ENCODE peak calls at places on chromosomes 16 and 17, in eight cellular contexts. D, Y, H, Q, S, G, K and M are unnamed samples.

GRCh38 chr16:75319513-75320401 is 68.3 kb upstream of the BCAR1 start:
- DNase-seq in D (no peak), Y (no peak), H (peak; percentile 62), Q (peak; percentile 85), S (no peak), G (no peak), K (no peak), M (peak; percentile 64)

GRCh38 chr17:77819497-77819896 is 139.0 kb upstream of the TNRC6C start:
- DNase-seq in D (no peak), Y (no peak), H (no peak), Q (no peak), S (no peak), G (no peak), K (no peak), M (no peak)

GRCh38 chr16:63287411-63287810 is 1251.2 kb upstream of the CDH8 start:
- DNase-seq in D (no peak), Y (no peak), H (no peak), Q (no peak), S (no peak), G (no peak), K (no peak), M (no peak)

GRCh38 chr16:10368984-10369551 is 16.8 kb upstream of the ATF7IP2 start:
- DNase-seq in D (no peak), Y (no peak), H (no peak), Q (no peak), S (no peak), G (no peak), K (no peak), M (no peak)

GRCh38 chr16:86137359-86137758 is 238.4 kb downstream of the IRF8 start:
- DNase-seq in D (no peak), Y (no peak), H (no peak), Q (no peak), S (no peak), G (no peak), K (no peak), M (no peak)

GRCh38 chr17:59754547-59754946 is 47.1 kb downstream of the VMP1 start:
- DNase-seq in D (no peak), Y (no peak), H (peak; percentile 55), Q (peak; percentile 92), S (no peak), G (peak; percentile 19), K (no peak), M (no peak)

GRCh38 chr16:16118337-16118736 is 105.0 kb downstream of the ABCC6 start:
- DNase-seq in D (no peak), Y (no peak), H (no peak), Q (no peak), S (no peak), G (no peak), K (no peak), M (no peak)

GRCh38 chr16:30416047-30416603 is 8.7 kb downstream of the ZNF771 start:
- DNase-seq in D (no peak), Y (no peak), H (no peak), Q (no peak), S (no peak), G (no peak), K (no peak), M (no peak)

GRCh38 chr16:52958951-52959350 is 93.7 kb downstream of the CHD9NB start:
- DNase-seq in D (no peak), Y (no peak), H (no peak), Q (no peak), S (no peak), G (no peak), K (no peak), M (no peak)

GRCh38 chr17:733743-734142 is 1.3 kb downstream of the TLCD3A start:
- DNase-seq in D (no peak), Y (no peak), H (no peak), Q (no peak), S (no peak), G (no peak), K (no peak), M (no peak)

GRCh38 chr17:57943140-57943539 is 12.1 kb downstream of the CUEDC1 start:
- DNase-seq in D (peak; percentile 20), Y (no peak), H (no peak), Q (peak; percentile 82), S (no peak), G (no peak), K (no peak), M (no peak)

GRCh38 chr17:30225112-30225511 is 10.4 kb downstream of the SLC6A4 start:
- DNase-seq in D (no peak), Y (no peak), H (no peak), Q (no peak), S (no peak), G (no peak), K (no peak), M (no peak)

GRCh38 chr17:82862191-82862590 is 22.4 kb upstream of the ZNF750 start:
- DNase-seq in D (peak; percentile 19), Y (no peak), H (no peak), Q (no peak), S (no peak), G (no peak), K (no peak), M (no peak)

GRCh38 chr17:31072186-31072585 is 22.6 kb upstream of the NF1 start:
- DNase-seq in D (no peak), Y (no peak), H (peak; percentile 63), Q (peak; percentile 65), S (no peak), G (no peak), K (no peak), M (no peak)

GRCh38 chr17:73414171-73414955 is 102.6 kb upstream of the CDC42EP4 start:
- DNase-seq in D (no peak), Y (no peak), H (no peak), Q (no peak), S (no peak), G (no peak), K (no peak), M (no peak)

GRCh38 chr17:1399366-1399678 is 700 bp downstream of the YWHAE start:
- DNase-seq in D (peak; percentile 72), Y (no peak), H (no peak), Q (no peak), S (no peak), G (no peak), K (no peak), M (no peak)

GRCh38 chr17:61495161-61495857 is 43.1 kb downstream of the TBX4 start:
- DNase-seq in D (no peak), Y (no peak), H (peak; percentile 31), Q (peak; percentile 91), S (no peak), G (no peak), K (no peak), M (no peak)

GRCh38 chr16:51636913-51637743 is 486.1 kb upstream of the SALL1 start:
- DNase-seq in D (no peak), Y (no peak), H (peak; percentile 8), Q (peak; percentile 71), S (no peak), G (no peak), K (no peak), M (no peak)

DNA sequence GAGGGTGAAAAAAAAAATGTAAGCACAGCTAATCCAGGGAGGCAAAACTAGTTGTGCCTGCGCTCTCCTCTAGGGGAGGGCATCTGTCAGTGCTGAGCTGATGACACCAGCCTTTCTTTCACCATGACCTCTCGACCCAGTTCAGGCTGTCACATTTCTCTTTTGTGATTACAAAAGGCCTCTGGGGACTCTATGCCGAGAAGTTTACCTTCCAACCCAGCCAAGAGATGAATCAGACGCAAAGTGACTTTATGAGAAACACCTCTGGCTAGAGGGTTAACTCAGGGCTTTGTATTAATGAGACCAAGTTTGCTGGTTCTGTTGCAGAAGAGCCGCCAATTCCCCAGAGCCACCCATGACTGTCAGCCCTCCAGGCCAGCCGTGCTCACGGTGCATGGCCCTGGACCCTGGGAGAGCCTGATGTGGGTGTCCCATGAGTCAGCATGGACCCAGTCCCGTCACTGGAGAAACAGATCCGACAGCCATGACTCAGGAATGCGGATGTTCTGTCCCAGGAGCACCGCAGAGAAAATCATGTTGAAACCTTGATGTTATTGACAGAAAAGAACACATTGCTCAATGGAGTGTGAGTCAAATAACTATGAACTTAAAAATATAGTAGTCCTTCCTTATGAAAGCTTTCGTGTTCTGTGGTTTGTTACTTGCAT is 437.2 kb downstream of the HS3ST3B1 start:
- DNase-seq in D (peak; percentile 91), Y (no peak), H (peak; percentile 89), Q (peak; percentile 93), S (peak; percentile 83), G (no peak), K (peak; percentile 65), M (peak; percentile 39)
- TF ChIP-seq CTCF in D (peak; percentile 6), Y (no peak), H (peak; percentile 34), Q (peak; percentile 33), S (peak; percentile 55), G (peak; percentile 6), K (no peak), M (no peak)

GRCh38 chr16:84737658-84738057 is 37.9 kb downstream of the USP10 start:
- DNase-seq in D (no peak), Y (no peak), H (no peak), Q (no peak), S (peak; percentile 64), G (no peak), K (no peak), M (no peak)

GRCh38 chr16:84737192-84737591 is 37.4 kb downstream of the USP10 start:
- DNase-seq in D (no peak), Y (no peak), H (no peak), Q (no peak), S (no peak), G (no peak), K (no peak), M (no peak)

GRCh38 chr16:84732674-84733352 is 33.0 kb downstream of the USP10 start:
- DNase-seq in D (no peak), Y (no peak), H (no peak), Q (no peak), S (no peak), G (no peak), K (no peak), M (no peak)

GRCh38 chr16:84738255-84739038 is 38.6 kb downstream of the USP10 start:
- DNase-seq in D (peak; percentile 79), Y (peak; percentile 60), H (no peak), Q (peak; percentile 77), S (peak; percentile 70), G (peak; percentile 75), K (peak; percentile 49), M (peak; percentile 77)

GRCh38 chr16:84735846-84736586 is 36.2 kb downstream of the USP10 start:
- DNase-seq in D (no peak), Y (no peak), H (no peak), Q (no peak), S (peak; percentile 76), G (no peak), K (no peak), M (no peak)
- TF ChIP-seq CTCF in D (no peak), Y (peak; percentile 6), H (no peak), Q (no peak), S (peak; percentile 43), G (peak; percentile 12), K (no peak), M (no peak)

DNA sequence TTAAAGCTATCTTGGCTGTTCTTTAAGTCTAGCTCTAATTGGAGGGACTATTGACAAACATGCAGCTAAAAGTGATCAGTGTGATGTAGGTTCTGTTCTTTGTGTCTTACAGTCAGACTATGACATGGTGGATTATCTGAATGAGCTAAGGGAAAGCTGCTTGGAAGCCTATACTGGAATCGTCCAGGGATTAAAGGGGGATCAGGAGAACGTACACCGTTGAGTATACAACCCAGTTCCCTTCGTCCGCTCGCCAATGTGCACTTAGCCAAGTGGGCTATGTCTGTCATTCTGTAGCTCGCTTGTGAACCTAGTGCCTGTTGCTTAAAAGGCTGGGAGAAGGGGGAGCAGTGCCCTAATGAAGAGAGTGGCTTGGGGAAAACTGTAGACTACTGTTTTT is 15.8 kb upstream of the TBKBP1 start:
- DNase-seq in D (no peak), Y (no peak), H (no peak), Q (no peak), S (no peak), G (no peak), K (no peak), M (no peak)
- TF ChIP-seq CTCF in D (no peak), Y (no peak), H (no peak), Q (no peak), S (no peak), G (no peak), K (no peak), M (no peak)

GRCh38 chr16:89209522-89210044 is 7.9 kb upstream of the ZNF778 start:
- DNase-seq in D (no peak), Y (no peak), H (no peak), Q (no peak), S (no peak), G (no peak), K (no peak), M (no peak)
- TF ChIP-seq CTCF in D (no peak), Y (no peak), H (no peak), Q (no peak), S (no peak), G (no peak), K (no peak), M (no peak)